ENCODE peak calls at places on chromosomes 12 and 14, in four cellular contexts. F is K562, W is osteocyte, Y is sciatic nerve. L is an unnamed sample.

GRCh38 chr14:88614218-88614907 is 51.5 kb downstream of the ZC3H14 start:
- DNase-seq in F (no peak), W (no peak), Y (no peak), L (no peak)

GRCh38 chr14:39069923-39070322 is 33.1 kb downstream of the SEC23A start:
- DNase-seq in F (no peak), W (no peak), Y (no peak), L (no peak)

GRCh38 chr14:92880851-92881250 is 42.1 kb upstream of the CHGA start:
- DNase-seq in F (no peak), W (no peak), Y (no peak), L (no peak)

GRCh38 chr14:50901361-50901760 is 29.5 kb downstream of the ABHD12B start:
- DNase-seq in F (no peak), W (no peak), Y (no peak), L (no peak)

GRCh38 chr14:41418851-41419250 is 187.8 kb upstream of the LRFN5 start:
- DNase-seq in F (no peak), W (no peak), Y (no peak), L (no peak)

GRCh38 chr12:75876843-75877587 is 154.6 kb downstream of the PHLDA1 start:
- DNase-seq in F (no peak), W (no peak), Y (no peak), L (no peak)

GRCh38 chr14:65927871-65928270 is 515.3 kb downstream of the FUT8 start:
- DNase-seq in F (peak), W (peak), Y (no peak), L (no peak)

GRCh38 chr14:76375484-76375883 is 453 bp upstream of the ESRRB start:
- DNase-seq in F (no peak), W (no peak), Y (no peak), L (no peak)

GRCh38 chr14:72812292-72812851 is 81.5 kb downstream of the DPF3 start:
- DNase-seq in F (no peak), W (no peak), Y (no peak), L (peak)

GRCh38 chr14:92688434-92689375 is 59.7 kb downstream of the LGMN start:
- DNase-seq in F (no peak), W (no peak), Y (no peak), L (peak)

GRCh38 chr14:32473476-32473875 is 144.4 kb downstream of the AKAP6 start:
- DNase-seq in F (no peak), W (no peak), Y (peak), L (peak)

GRCh38 chr14:91830777-91831176 is 36.6 kb downstream of the TC2N start:
- DNase-seq in F (no peak), W (no peak), Y (no peak), L (no peak)

GRCh38 chr14:100654814-100655795 is 67.9 kb upstream of the BEGAIN start:
- DNase-seq in F (peak), W (no peak), Y (no peak), L (no peak)

GRCh38 chr14:54797986-54798385 is 104.6 kb downstream of the GCH1 start:
- DNase-seq in F (no peak), W (no peak), Y (no peak), L (no peak)

GRCh38 chr12:116354950-116355779 is 77.7 kb upstream of the MED13L start:
- DNase-seq in F (peak), W (no peak), Y (no peak), L (no peak)

GRCh38 chr12:1594295-1595025 is at the start of gene FBXL14:
- DNase-seq in F (peak), W (peak), Y (peak), L (peak)